ENCODE peak calls at places on chromosomes 13 and 19, in five cellular contexts. H is tibial artery, B is HFFc6, I is astrocyte of the spinal cord, Y is HepG2. V is an unnamed sample.

GRCh38 chr13:114013952-114014629 is 40.2 kb upstream of the C13orf46 start:
- DNase-seq in H (no peak), B (no peak), I (no peak), Y (no peak), V (no peak)

GRCh38 chr13:111287201-111287600 is 33.2 kb upstream of the TEX29 start:
- DNase-seq in H (no peak), B (no peak), I (no peak), Y (no peak), V (no peak)

GRCh38 chr13:44003481-44003880 is 123.8 kb downstream of the LACC1 start:
- DNase-seq in H (no peak), B (no peak), I (no peak), Y (no peak), V (no peak)

GRCh38 chr19:46384396-46384795 is 29.0 kb downstream of the CCDC8 start:
- DNase-seq in H (no peak), B (no peak), I (no peak), Y (no peak), V (no peak)

GRCh38 chr13:96431044-96431581 is 341.2 kb downstream of the HS6ST3 start:
- DNase-seq in H (no peak), B (no peak), I (no peak), Y (no peak), V (no peak)

GRCh38 chr19:2278504-2279158 is 3.3 kb downstream of the PEAK3 start:
- DNase-seq in H (no peak), B (no peak), I (no peak), Y (no peak), V (no peak)

GRCh38 chr19:870963-871401 is 11.5 kb downstream of the CFD start:
- DNase-seq in H (no peak), B (no peak), I (peak), Y (no peak), V (no peak)

GRCh38 chr13:97429681-97430081 is 4.3 kb upstream of the RAP2A start:
- DNase-seq in H (peak), B (peak), I (peak), Y (no peak), V (no peak)

GRCh38 chr19:11494634-11495285 is 10.9 kb downstream of the ZNF653 start:
- DNase-seq in H (no peak), B (no peak), I (no peak), Y (no peak), V (no peak)

GRCh38 chr19:35704218-35704617 is at the start of gene ZBTB32:
- DNase-seq in H (no peak), B (peak), I (peak), Y (no peak), V (no peak)

GRCh38 chr13:49098771-49099512 is 121.2 kb upstream of the MLNR start:
- DNase-seq in H (no peak), B (peak), I (peak), Y (no peak), V (no peak)

GRCh38 chr19:18848860-18849661 is 17.3 kb downstream of the UPF1 start:
- DNase-seq in H (peak), B (peak), I (no peak), Y (no peak), V (peak)

GRCh38 chr13:60261432-60262351 is 98.0 kb upstream of the DIAPH3 start:
- DNase-seq in H (no peak), B (no peak), I (no peak), Y (no peak), V (no peak)

GRCh38 chr19:23788415-23788814 is 29.7 kb upstream of the ZNF681 start:
- DNase-seq in H (no peak), B (no peak), I (no peak), Y (no peak), V (no peak)

GRCh38 chr13:112859817-112860190 is 109.2 kb upstream of the MCF2L start:
- DNase-seq in H (no peak), B (no peak), I (peak), Y (no peak), V (no peak)

GRCh38 chr19:10625003-10625761 is at the start of gene SLC44A2:
- DNase-seq in H (peak), B (peak), I (peak), Y (no peak), V (peak)

GRCh38 chr19:17266975-17267788 is at the start of gene BABAM1:
- DNase-seq in H (peak), B (peak), I (peak), Y (peak), V (peak)
- TF ChIP-seq CTCF in H (peak), B (no peak), I (no peak), Y (no peak), V (no peak)

DNA sequence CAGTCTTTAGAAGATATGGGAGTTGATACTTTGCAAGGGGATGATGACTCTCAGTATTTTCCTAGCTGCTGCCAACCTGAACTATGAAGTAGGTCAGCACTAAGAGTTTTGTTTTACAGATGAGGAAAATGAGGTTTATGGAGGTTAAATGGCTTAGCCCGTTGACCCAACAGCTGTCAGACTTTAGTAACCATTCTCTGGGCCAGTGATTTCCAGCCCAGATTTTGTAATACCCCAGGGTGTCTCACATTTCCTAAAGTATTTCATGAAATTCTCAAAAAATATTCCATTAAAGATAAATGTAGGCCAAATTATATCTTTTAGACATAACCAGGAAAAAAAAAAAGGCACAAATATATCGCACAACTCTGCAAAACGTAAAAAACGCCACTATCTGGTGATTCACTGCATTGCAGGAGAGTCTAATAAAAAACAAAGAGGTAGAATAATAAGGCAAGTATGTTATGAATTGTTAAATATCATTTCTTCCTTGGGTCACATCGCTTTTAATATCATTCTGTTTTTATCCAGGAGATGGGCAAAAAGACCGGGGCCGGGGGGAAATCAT is 112.5 kb downstream of the DACH1 start:
- DNase-seq in H (no peak), B (no peak), I (no peak), Y (no peak), V (peak)
- TF ChIP-seq CTCF in H (no peak), B (no peak), I (no peak), Y (no peak), V (no peak)

DNA sequence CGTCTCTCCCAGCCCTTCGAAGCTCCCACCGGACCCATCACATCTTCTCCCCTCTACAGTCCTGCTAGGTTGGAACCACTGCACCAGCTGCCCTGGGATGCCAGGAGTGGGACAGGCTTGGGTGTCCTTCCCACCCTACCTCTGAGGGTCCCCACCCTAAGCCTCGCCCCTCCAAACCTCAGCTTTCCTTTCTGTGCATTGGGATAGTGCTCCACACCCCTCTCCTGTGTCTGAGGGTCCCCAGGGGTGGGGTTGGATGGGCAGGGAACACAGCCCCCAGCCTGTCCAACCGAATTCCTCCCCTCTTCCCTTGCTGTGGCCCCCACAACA is 1.9 kb upstream of the BCL3 start:
- DNase-seq in H (no peak), B (no peak), I (no peak), Y (no peak), V (no peak)
- TF ChIP-seq CTCF in H (no peak), B (no peak), I (no peak), Y (no peak), V (no peak)

GRCh38 chr13:50319603-50320296 is 304.5 kb downstream of the KCNRG start:
- DNase-seq in H (no peak), B (peak), I (peak), Y (peak), V (no peak)

GRCh38 chr13:50323440-50324070 is 308.3 kb downstream of the KCNRG start:
- DNase-seq in H (no peak), B (peak), I (peak), Y (no peak), V (no peak)

GRCh38 chr13:50320297-50320862 is 305.1 kb downstream of the KCNRG start:
- DNase-seq in H (no peak), B (peak), I (peak), Y (peak), V (no peak)

GRCh38 chr13:50318887-50319286 is 303.6 kb downstream of the KCNRG start:
- DNase-seq in H (no peak), B (no peak), I (no peak), Y (no peak), V (no peak)

GRCh38 chr13:50322006-50322405 is 306.8 kb downstream of the KCNRG start:
- DNase-seq in H (no peak), B (no peak), I (no peak), Y (no peak), V (no peak)
- TF ChIP-seq CTCF in H (no peak), B (no peak), I (no peak), Y (no peak), V (no peak)

GRCh38 chr19:41325947-41326706 is 16.2 kb downstream of the CCDC97 start:
- DNase-seq in H (peak), B (peak), I (peak), Y (peak), V (no peak)
- TF ChIP-seq CTCF in H (no peak), B (no peak), I (no peak), Y (peak), V (no peak)

DNA sequence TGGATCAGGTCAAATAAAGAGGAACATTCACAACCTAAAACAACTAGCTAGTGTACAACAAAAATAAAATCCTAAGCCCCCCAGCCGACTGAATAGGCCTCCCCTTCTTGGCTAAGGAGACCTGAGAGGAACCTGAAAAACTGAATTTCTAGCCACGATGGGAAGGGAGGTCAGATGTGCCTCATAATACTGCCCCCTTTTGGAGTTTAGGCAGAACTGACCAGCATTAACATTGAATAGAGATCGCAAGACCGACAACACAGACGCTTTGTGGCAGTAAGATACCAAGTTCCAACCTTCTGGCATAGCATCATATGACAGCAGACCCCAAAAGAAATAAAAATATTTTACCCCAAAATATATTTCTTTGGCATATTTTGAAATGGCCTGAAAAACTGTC is 15.9 kb downstream of the CBY2 start:
- DNase-seq in H (no peak), B (peak), I (peak), Y (peak), V (no peak)
- TF ChIP-seq CTCF in H (no peak), B (peak), I (peak), Y (peak), V (no peak)

GRCh38 chr19:8308891-8309291 is 733 bp upstream of the CD320 start:
- DNase-seq in H (no peak), B (no peak), I (no peak), Y (no peak), V (no peak)

GRCh38 chr19:8305798-8306197 is 2.4 kb downstream of the CD320 start:
- DNase-seq in H (no peak), B (peak), I (no peak), Y (no peak), V (peak)

GRCh38 chr19:8306235-8307054 is 1.7 kb downstream of the CD320 start:
- DNase-seq in H (no peak), B (no peak), I (no peak), Y (no peak), V (peak)

GRCh38 chr19:8307965-8308866 is at the start of gene CD320:
- DNase-seq in H (peak), B (peak), I (peak), Y (peak), V (peak)

DNA sequence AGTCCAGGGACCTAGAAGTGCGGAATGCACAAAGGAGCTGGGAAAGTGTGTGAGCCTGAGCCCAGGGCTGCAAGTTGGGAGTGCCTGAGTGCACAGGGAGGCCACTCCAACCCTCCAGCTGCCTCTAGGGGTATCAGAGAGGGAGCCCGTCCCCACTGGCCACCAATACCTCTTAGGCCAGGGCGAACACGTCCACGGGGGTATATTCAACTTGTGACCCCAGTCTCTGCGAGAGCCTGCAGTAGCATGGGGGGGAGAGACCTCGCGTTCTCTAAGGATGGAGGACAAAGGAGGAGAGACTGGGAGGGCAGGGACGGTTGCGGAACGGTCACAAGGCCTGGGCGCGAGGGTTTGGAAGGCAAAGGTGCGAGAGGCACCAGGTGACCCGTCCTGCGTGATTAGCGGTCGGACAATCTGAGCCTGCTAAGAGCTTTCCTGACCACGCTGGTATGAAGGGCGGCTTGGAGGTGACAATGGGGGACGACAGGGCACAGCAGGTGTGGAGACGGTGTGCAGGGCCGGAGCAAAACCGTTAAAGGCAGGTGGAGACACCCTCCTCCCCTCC is 676 bp downstream of the CD320 start:
- DNase-seq in H (no peak), B (no peak), I (no peak), Y (peak), V (no peak)
- TF ChIP-seq CTCF in H (no peak), B (no peak), I (no peak), Y (peak), V (no peak)